ENCODE peak calls at places on chromosome 19, in four cellular contexts. V, U, G and I are unnamed samples.

GRCh38 chr19:38691938-38692457 is 44.5 kb downstream of the ACTN4 start:
- DNase-seq in V (no peak), U (peak; percentile 97), G (no peak), I (no peak)

GRCh38 chr19:5466814-5467291 is 11.6 kb downstream of the ZNRF4 start:
- DNase-seq in U (no peak), V (no peak), G (peak; percentile 5), I (no peak)

GRCh38 chr19:33814181-33815165 is 17.8 kb downstream of the KCTD15 start:
- DNase-seq in U (no peak), V (no peak), G (no peak), I (no peak)

GRCh38 chr19:29269641-29270040 is 56.7 kb upstream of the UQCRFS1 start:
- DNase-seq in V (no peak), G (no peak), U (no peak), I (no peak)

GRCh38 chr19:4279530-4280422 is 710 bp downstream of the SHD start:
- DNase-seq in U (no peak), G (no peak), V (no peak), I (no peak)

GRCh38 chr19:48171584-48172170 is 1.2 kb downstream of the ZSWIM9 start:
- DNase-seq in G (no peak), U (no peak), V (no peak), I (no peak)

GRCh38 chr19:3375221-3376088 is 9.1 kb downstream of the NFIC start:
- DNase-seq in U (peak; percentile 45), G (peak; percentile 89), V (no peak), I (no peak)

GRCh38 chr19:13983213-13983889 is 22.8 kb downstream of the RFX1 start:
- DNase-seq in U (no peak), G (no peak), V (no peak), I (peak; percentile 63)

GRCh38 chr19:53467503-53468262 is at the start of gene ZNF813:
- DNase-seq in V (peak; percentile 85), G (peak; percentile 90), U (peak; percentile 87), I (peak; percentile 95)

GRCh38 chr19:3733549-3734309 is 25.5 kb downstream of the TJP3 start:
- DNase-seq in V (no peak), G (no peak), U (no peak), I (no peak)

GRCh38 chr19:7288131-7288530 is 6.1 kb downstream of the INSR start:
- DNase-seq in U (no peak), V (no peak), G (no peak), I (no peak)

GRCh38 chr19:2809387-2810140 is 10.1 kb upstream of the ZNF554 start:
- DNase-seq in G (no peak), V (no peak), U (no peak), I (no peak)

GRCh38 chr19:14116918-14117578 is 514 bp downstream of the PRKACA start:
- DNase-seq in V (peak; percentile 23), U (no peak), G (peak; percentile 46), I (no peak)

GRCh38 chr19:43651758-43652545 is 12.3 kb upstream of the CADM4 start:
- DNase-seq in U (peak; percentile 77), V (peak; percentile 27), G (peak; percentile 62), I (no peak)

GRCh38 chr19:5718032-5718578 is 1.8 kb downstream of the LONP1 start:
- DNase-seq in V (peak; percentile 56), U (peak; percentile 86), G (no peak), I (no peak)

GRCh38 chr19:23917856-23918255 is 3.2 kb downstream of the ZNF726 start:
- DNase-seq in V (no peak), U (no peak), G (no peak), I (no peak)

GRCh38 chr19:10815969-10816635 is 19.9 kb downstream of the TMED1 start:
- DNase-seq in V (no peak), U (no peak), G (no peak), I (no peak)

GRCh38 chr19:28665748-28666147 is 547.2 kb downstream of the UQCRFS1 start:
- DNase-seq in G (no peak), V (no peak), U (no peak), I (no peak)

GRCh38 chr19:49065905-49066512 is 1.4 kb upstream of the NTF4 start:
- DNase-seq in V (no peak), G (no peak), U (no peak), I (no peak)

GRCh38 chr19:38384209-38385027 is 3.4 kb downstream of the GGN start:
- DNase-seq in U (peak; percentile 48), G (no peak), V (no peak), I (no peak)

GRCh38 chr19:19214892-19215291 is 3.1 kb downstream of the NCAN start:
- DNase-seq in U (peak; percentile 59), V (no peak), G (no peak), I (no peak)

GRCh38 chr19:4522291-4523002 is 4.2 kb upstream of the PLIN4 start:
- DNase-seq in G (no peak), U (no peak), V (no peak), I (no peak)

GRCh38 chr19:6108721-6109633 is 1.3 kb downstream of the RFX2 start:
- DNase-seq in V (peak; percentile 61), G (peak; percentile 40), U (peak; percentile 77), I (peak; percentile 27)

GRCh38 chr19:13149628-13150186 is 468 bp downstream of the STX10 start:
- DNase-seq in V (peak; percentile 41), U (peak; percentile 62), G (no peak), I (no peak)

GRCh38 chr19:55322495-55322894 is 2.6 kb downstream of the TMEM150B start:
- DNase-seq in V (no peak), U (no peak), G (no peak), I (no peak)

GRCh38 chr19:10550336-10550735 is 6.6 kb downstream of the ATG4D start:
- DNase-seq in G (no peak), U (no peak), V (no peak), I (no peak)